ENCODE peak calls at places on chromosome 17, in ten cellular contexts. One of them, this sample, is unnamed.

GRCh38 chr17:73256220-73256619 is 5.5 kb downstream of the CPSF4L start:
- DNase-seq in GM13977: no peak
- DNase-seq in psoas muscle: no peak
- DNase-seq in endothelial cell: no peak
- DNase-seq in fibroblast of mammary gland: no peak
- DNase-seq in keratinocyte: no peak
- DNase-seq in endodermal cell: peak; percentile 79
- DNase-seq in Peyer's patch: no peak
- DNase-seq in colonic mucosa: no peak
- DNase-seq in MCF 10A: no peak
- DNase-seq in this sample: no peak

GRCh38 chr17:22694362-22695227 is 1002.3 kb downstream of the KCNJ18 start:
- DNase-seq in MCF 10A: no peak
- DNase-seq in GM13977: no peak
- DNase-seq in fibroblast of mammary gland: no peak
- DNase-seq in endothelial cell: no peak
- DNase-seq in colonic mucosa: no peak
- DNase-seq in Peyer's patch: no peak
- DNase-seq in keratinocyte: no peak
- DNase-seq in psoas muscle: no peak
- DNase-seq in endodermal cell: peak; percentile 61
- DNase-seq in this sample: no peak

GRCh38 chr17:13920413-13920812 is 148.9 kb upstream of the COX10 start:
- DNase-seq in keratinocyte: no peak
- DNase-seq in fibroblast of mammary gland: no peak
- DNase-seq in GM13977: no peak
- DNase-seq in endothelial cell: no peak
- DNase-seq in MCF 10A: no peak
- DNase-seq in endodermal cell: no peak
- DNase-seq in psoas muscle: no peak
- DNase-seq in Peyer's patch: no peak
- DNase-seq in colonic mucosa: no peak
- DNase-seq in this sample: no peak

GRCh38 chr17:4658478-4659305 is 17.2 kb upstream of the ALOX15 start:
- DNase-seq in endothelial cell: no peak
- DNase-seq in endodermal cell: no peak
- DNase-seq in fibroblast of mammary gland: peak; percentile 28
- DNase-seq in psoas muscle: no peak
- DNase-seq in keratinocyte: no peak
- DNase-seq in GM13977: peak; percentile 76
- DNase-seq in Peyer's patch: no peak
- DNase-seq in colonic mucosa: no peak
- DNase-seq in MCF 10A: peak; percentile 18
- DNase-seq in this sample: peak; percentile 24

GRCh38 chr17:40563371-40564052 is 1.8 kb downstream of the CCR7 start:
- DNase-seq in Peyer's patch: no peak
- DNase-seq in keratinocyte: no peak
- DNase-seq in MCF 10A: no peak
- DNase-seq in colonic mucosa: no peak
- DNase-seq in endothelial cell: no peak
- DNase-seq in psoas muscle: no peak
- DNase-seq in GM13977: peak; percentile 25
- DNase-seq in fibroblast of mammary gland: no peak
- DNase-seq in endodermal cell: peak; percentile 43
- DNase-seq in this sample: no peak

GRCh38 chr17:46931596-46931995 is 8.6 kb downstream of the GOSR2 start:
- DNase-seq in colonic mucosa: no peak
- DNase-seq in endodermal cell: no peak
- DNase-seq in Peyer's patch: no peak
- DNase-seq in endothelial cell: no peak
- DNase-seq in fibroblast of mammary gland: no peak
- DNase-seq in keratinocyte: no peak
- DNase-seq in GM13977: no peak
- DNase-seq in MCF 10A: no peak
- DNase-seq in psoas muscle: no peak
- DNase-seq in this sample: no peak

GRCh38 chr17:72287586-72287985 is 166.8 kb downstream of the SOX9 start:
- DNase-seq in colonic mucosa: peak; percentile 22
- DNase-seq in psoas muscle: no peak
- DNase-seq in GM13977: no peak
- DNase-seq in MCF 10A: no peak
- DNase-seq in Peyer's patch: no peak
- DNase-seq in fibroblast of mammary gland: no peak
- DNase-seq in keratinocyte: no peak
- DNase-seq in endothelial cell: no peak
- DNase-seq in endodermal cell: no peak
- DNase-seq in this sample: no peak

GRCh38 chr17:8138672-8139371 is 13.4 kb downstream of the PER1 start:
- DNase-seq in MCF 10A: peak; percentile 95
- DNase-seq in keratinocyte: no peak
- DNase-seq in endothelial cell: peak; percentile 99
- DNase-seq in endodermal cell: peak; percentile 100
- DNase-seq in fibroblast of mammary gland: peak; percentile 98
- DNase-seq in colonic mucosa: peak; percentile 96
- DNase-seq in psoas muscle: peak; percentile 91
- DNase-seq in Peyer's patch: peak; percentile 98
- DNase-seq in GM13977: peak; percentile 92
- DNase-seq in this sample: peak; percentile 98

GRCh38 chr17:82273327-82274133 is at the start of gene CSNK1D:
- DNase-seq in colonic mucosa: peak; percentile 95
- DNase-seq in GM13977: peak; percentile 99
- DNase-seq in psoas muscle: peak; percentile 91
- DNase-seq in keratinocyte: no peak
- DNase-seq in fibroblast of mammary gland: peak; percentile 76
- DNase-seq in MCF 10A: peak; percentile 88
- DNase-seq in Peyer's patch: peak; percentile 97
- DNase-seq in endothelial cell: peak; percentile 92
- DNase-seq in endodermal cell: peak; percentile 99
- DNase-seq in this sample: peak; percentile 63

GRCh38 chr17:41779954-41780353 is 6.6 kb downstream of the JUP start:
- DNase-seq in fibroblast of mammary gland: no peak
- DNase-seq in Peyer's patch: no peak
- DNase-seq in MCF 10A: no peak
- DNase-seq in GM13977: no peak
- DNase-seq in keratinocyte: no peak
- DNase-seq in psoas muscle: no peak
- DNase-seq in endodermal cell: no peak
- DNase-seq in colonic mucosa: no peak
- DNase-seq in endothelial cell: no peak
- DNase-seq in this sample: no peak

GRCh38 chr17:41773731-41774193 is 12.7 kb downstream of the JUP start:
- DNase-seq in keratinocyte: no peak
- DNase-seq in MCF 10A: peak; percentile 11
- DNase-seq in endothelial cell: no peak
- DNase-seq in GM13977: no peak
- DNase-seq in psoas muscle: no peak
- DNase-seq in fibroblast of mammary gland: no peak
- DNase-seq in Peyer's patch: no peak
- DNase-seq in endodermal cell: no peak
- DNase-seq in colonic mucosa: peak; percentile 41
- DNase-seq in this sample: no peak

GRCh38 chr17:41775394-41776226 is 10.9 kb downstream of the JUP start:
- DNase-seq in endothelial cell: no peak
- DNase-seq in psoas muscle: no peak
- DNase-seq in GM13977: no peak
- DNase-seq in MCF 10A: peak; percentile 49
- DNase-seq in colonic mucosa: peak; percentile 80
- DNase-seq in keratinocyte: no peak
- DNase-seq in endodermal cell: no peak
- DNase-seq in fibroblast of mammary gland: no peak
- DNase-seq in Peyer's patch: peak; percentile 59
- DNase-seq in this sample: no peak

GRCh38 chr17:41777579-41778188 is 8.8 kb downstream of the JUP start:
- DNase-seq in endothelial cell: no peak
- DNase-seq in psoas muscle: peak; percentile 68
- DNase-seq in GM13977: no peak
- DNase-seq in endodermal cell: no peak
- DNase-seq in fibroblast of mammary gland: peak; percentile 96
- DNase-seq in Peyer's patch: peak; percentile 68
- DNase-seq in keratinocyte: no peak
- DNase-seq in MCF 10A: peak; percentile 92
- DNase-seq in colonic mucosa: peak; percentile 80
- DNase-seq in this sample: peak; percentile 70

GRCh38 chr17:41777157-41777578 is 9.3 kb downstream of the JUP start:
- DNase-seq in MCF 10A: no peak
- DNase-seq in colonic mucosa: no peak
- DNase-seq in GM13977: no peak
- DNase-seq in endothelial cell: no peak
- DNase-seq in fibroblast of mammary gland: peak; percentile 47
- DNase-seq in Peyer's patch: no peak
- DNase-seq in keratinocyte: no peak
- DNase-seq in psoas muscle: peak; percentile 49
- DNase-seq in endodermal cell: peak; percentile 81
- DNase-seq in this sample: no peak
- TF ChIP-seq CTCF in MCF 10A: no peak
- TF ChIP-seq CTCF in colonic mucosa: peak; percentile 11
- TF ChIP-seq CTCF in GM13977: no peak
- TF ChIP-seq CTCF in endothelial cell: no peak
- TF ChIP-seq CTCF in fibroblast of mammary gland: peak; percentile 25
- TF ChIP-seq CTCF in Peyer's patch: peak; percentile 58
- TF ChIP-seq CTCF in keratinocyte: peak; percentile 6
- TF ChIP-seq CTCF in psoas muscle: peak; percentile 37
- TF ChIP-seq CTCF in endodermal cell: peak; percentile 34
- TF ChIP-seq CTCF in this sample: peak; percentile 22

GRCh38 chr17:70629902-70630301 is 460.6 kb downstream of the KCNJ2 start:
- DNase-seq in keratinocyte: no peak
- DNase-seq in fibroblast of mammary gland: peak; percentile 4
- DNase-seq in colonic mucosa: no peak
- DNase-seq in Peyer's patch: no peak
- DNase-seq in endodermal cell: no peak
- DNase-seq in GM13977: no peak
- DNase-seq in endothelial cell: no peak
- DNase-seq in MCF 10A: peak; percentile 16
- DNase-seq in psoas muscle: no peak
- DNase-seq in this sample: no peak
- TF ChIP-seq CTCF in keratinocyte: peak; percentile 31
- TF ChIP-seq CTCF in fibroblast of mammary gland: no peak
- TF ChIP-seq CTCF in colonic mucosa: peak; percentile 21
- TF ChIP-seq CTCF in Peyer's patch: peak; percentile 34
- TF ChIP-seq CTCF in endodermal cell: no peak
- TF ChIP-seq CTCF in GM13977: no peak
- TF ChIP-seq CTCF in endothelial cell: no peak
- TF ChIP-seq CTCF in MCF 10A: peak; percentile 60
- TF ChIP-seq CTCF in psoas muscle: peak; percentile 36
- TF ChIP-seq CTCF in this sample: peak; percentile 67

GRCh38 chr17:78864117-78864516 is 23.5 kb upstream of the USP36 start:
- DNase-seq in fibroblast of mammary gland: no peak
- DNase-seq in Peyer's patch: no peak
- DNase-seq in psoas muscle: no peak
- DNase-seq in endothelial cell: no peak
- DNase-seq in GM13977: no peak
- DNase-seq in keratinocyte: no peak
- DNase-seq in endodermal cell: no peak
- DNase-seq in colonic mucosa: no peak
- DNase-seq in MCF 10A: no peak
- DNase-seq in this sample: no peak

GRCh38 chr17:78861229-78861628 is 20.6 kb upstream of the USP36 start:
- DNase-seq in psoas muscle: no peak
- DNase-seq in fibroblast of mammary gland: no peak
- DNase-seq in keratinocyte: no peak
- DNase-seq in MCF 10A: no peak
- DNase-seq in colonic mucosa: no peak
- DNase-seq in endothelial cell: no peak
- DNase-seq in endodermal cell: no peak
- DNase-seq in GM13977: no peak
- DNase-seq in Peyer's patch: no peak
- DNase-seq in this sample: no peak

GRCh38 chr17:78868391-78868790 is 27.8 kb upstream of the USP36 start:
- DNase-seq in colonic mucosa: no peak
- DNase-seq in GM13977: no peak
- DNase-seq in Peyer's patch: no peak
- DNase-seq in endothelial cell: no peak
- DNase-seq in fibroblast of mammary gland: peak; percentile 90
- DNase-seq in psoas muscle: no peak
- DNase-seq in keratinocyte: no peak
- DNase-seq in endodermal cell: no peak
- DNase-seq in MCF 10A: peak; percentile 18
- DNase-seq in this sample: peak; percentile 73

GRCh38 chr17:78862073-78863023 is 21.7 kb upstream of the USP36 start:
- DNase-seq in psoas muscle: peak; percentile 84
- DNase-seq in colonic mucosa: peak; percentile 76
- DNase-seq in MCF 10A: peak; percentile 96
- DNase-seq in GM13977: no peak
- DNase-seq in endothelial cell: no peak
- DNase-seq in fibroblast of mammary gland: peak; percentile 98
- DNase-seq in Peyer's patch: peak; percentile 83
- DNase-seq in keratinocyte: no peak
- DNase-seq in endodermal cell: peak; percentile 69
- DNase-seq in this sample: peak; percentile 97

DNA sequence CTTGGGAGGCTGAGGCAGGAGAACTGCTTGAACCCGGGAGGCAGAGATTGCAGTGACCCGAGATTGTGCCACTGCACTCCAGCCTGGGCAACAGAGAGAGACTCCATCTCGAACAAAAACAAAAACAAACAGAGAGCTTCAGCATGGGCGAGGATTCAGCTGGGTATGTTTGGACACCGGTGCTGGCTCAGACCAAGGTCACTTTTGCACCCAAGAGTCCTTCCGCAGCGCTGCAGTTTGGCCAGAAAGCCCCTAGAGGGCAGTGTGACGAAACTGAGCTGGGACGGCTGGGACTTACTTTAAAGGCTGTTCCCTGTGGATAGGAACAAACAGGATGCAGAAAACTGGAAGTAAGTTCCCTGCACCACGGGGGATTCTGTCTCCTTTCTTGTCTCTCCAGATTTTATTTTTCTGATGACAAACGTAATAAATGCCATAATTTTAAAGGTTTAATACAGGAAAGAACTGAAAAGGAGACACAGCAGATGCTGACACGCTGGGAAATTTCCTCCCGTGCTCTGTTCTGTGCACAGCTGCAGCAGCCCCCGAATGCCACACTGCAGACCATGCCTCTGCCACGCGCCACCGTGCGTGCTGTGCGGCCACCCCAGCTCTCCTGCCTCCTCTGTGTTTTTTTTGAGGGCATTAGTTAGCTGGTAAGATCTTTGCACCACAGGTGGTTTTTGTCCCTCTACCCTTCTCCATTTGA is 25.2 kb upstream of the USP36 start:
- DNase-seq in psoas muscle: peak; percentile 82
- DNase-seq in Peyer's patch: peak; percentile 91
- DNase-seq in colonic mucosa: peak; percentile 91
- DNase-seq in MCF 10A: peak; percentile 83
- DNase-seq in GM13977: peak; percentile 75
- DNase-seq in keratinocyte: no peak
- DNase-seq in endodermal cell: peak; percentile 99
- DNase-seq in endothelial cell: peak; percentile 87
- DNase-seq in fibroblast of mammary gland: peak; percentile 83
- DNase-seq in this sample: peak; percentile 75
- TF ChIP-seq CTCF in psoas muscle: peak; percentile 93
- TF ChIP-seq CTCF in Peyer's patch: peak; percentile 88
- TF ChIP-seq CTCF in colonic mucosa: peak; percentile 95
- TF ChIP-seq CTCF in MCF 10A: peak; percentile 91
- TF ChIP-seq CTCF in GM13977: peak; percentile 97
- TF ChIP-seq CTCF in keratinocyte: peak; percentile 88
- TF ChIP-seq CTCF in endodermal cell: peak; percentile 93
- TF ChIP-seq CTCF in endothelial cell: peak; percentile 76
- TF ChIP-seq CTCF in fibroblast of mammary gland: peak; percentile 85
- TF ChIP-seq CTCF in this sample: peak; percentile 93

DNA sequence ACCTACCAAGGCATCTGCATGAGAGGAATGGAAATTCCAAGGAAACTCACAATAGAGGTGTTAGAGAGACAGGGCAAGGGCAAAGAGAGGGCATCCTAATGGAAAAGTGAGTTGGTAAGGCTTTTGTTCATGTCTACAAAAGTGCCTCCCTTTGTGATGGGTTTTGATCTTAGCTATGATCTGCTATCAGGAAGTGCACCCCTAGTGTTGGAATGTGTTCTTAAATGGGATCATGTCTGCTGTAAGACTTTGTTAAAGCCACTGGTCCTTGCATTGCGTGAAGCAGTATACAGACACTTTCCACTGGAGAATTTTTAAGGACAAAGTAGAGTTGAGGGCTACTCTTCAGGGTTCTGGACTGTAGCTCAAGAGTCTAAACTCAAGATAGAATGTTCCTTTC is 92.0 kb downstream of the MAP2K6 start:
- DNase-seq in keratinocyte: no peak
- DNase-seq in Peyer's patch: no peak
- DNase-seq in fibroblast of mammary gland: peak; percentile 14
- DNase-seq in GM13977: no peak
- DNase-seq in colonic mucosa: no peak
- DNase-seq in endothelial cell: no peak
- DNase-seq in psoas muscle: no peak
- DNase-seq in endodermal cell: no peak
- DNase-seq in MCF 10A: peak; percentile 21
- DNase-seq in this sample: no peak
- TF ChIP-seq CTCF in keratinocyte: peak; percentile 31
- TF ChIP-seq CTCF in Peyer's patch: peak; percentile 40
- TF ChIP-seq CTCF in fibroblast of mammary gland: peak; percentile 37
- TF ChIP-seq CTCF in GM13977: no peak
- TF ChIP-seq CTCF in colonic mucosa: no peak
- TF ChIP-seq CTCF in endothelial cell: peak; percentile 20
- TF ChIP-seq CTCF in psoas muscle: no peak
- TF ChIP-seq CTCF in endodermal cell: peak; percentile 68
- TF ChIP-seq CTCF in MCF 10A: peak; percentile 15
- TF ChIP-seq CTCF in this sample: peak; percentile 59

This sample was measured in HFFc6.